ENCODE peak calls at places on chromosomes 16 and 17, in four cellular contexts. One of them, this sample, is unnamed.

GRCh38 chr17:6028294-6028693 is 41.9 kb upstream of the WSCD1 start:
- DNase-seq in GM12878: no peak
- DNase-seq in pulmonary artery endothelial cell: no peak
- DNase-seq in endothelial cell: peak; percentile 33
- DNase-seq in this sample: no peak

GRCh38 chr17:64787921-64788271 is 125.8 kb upstream of the SMURF2 start:
- DNase-seq in pulmonary artery endothelial cell: no peak
- DNase-seq in endothelial cell: no peak
- DNase-seq in GM12878: no peak
- DNase-seq in this sample: no peak

GRCh38 chr16:76913046-76913445 is 277.9 kb upstream of the MON1B start:
- DNase-seq in pulmonary artery endothelial cell: no peak
- DNase-seq in GM12878: no peak
- DNase-seq in endothelial cell: no peak
- DNase-seq in this sample: no peak

GRCh38 chr17:13740692-13741091 is 139.0 kb upstream of the HS3ST3A1 start:
- DNase-seq in pulmonary artery endothelial cell: no peak
- DNase-seq in GM12878: no peak
- DNase-seq in endothelial cell: no peak
- DNase-seq in this sample: no peak

GRCh38 chr16:85018529-85019236 is 7.3 kb upstream of the ZDHHC7 start:
- DNase-seq in endothelial cell: no peak
- DNase-seq in GM12878: no peak
- DNase-seq in pulmonary artery endothelial cell: no peak
- DNase-seq in this sample: no peak

GRCh38 chr17:28545787-28546415 is 6.5 kb downstream of the UNC119 start:
- DNase-seq in GM12878: no peak
- DNase-seq in pulmonary artery endothelial cell: no peak
- DNase-seq in endothelial cell: no peak
- DNase-seq in this sample: no peak

GRCh38 chr17:82750241-82750905 is 1.5 kb upstream of the TBCD start:
- DNase-seq in pulmonary artery endothelial cell: no peak
- DNase-seq in endothelial cell: no peak
- DNase-seq in GM12878: no peak
- DNase-seq in this sample: no peak

GRCh38 chr17:67239597-67239996 is 5.4 kb downstream of the HELZ start:
- DNase-seq in GM12878: no peak
- DNase-seq in pulmonary artery endothelial cell: no peak
- DNase-seq in endothelial cell: no peak
- DNase-seq in this sample: no peak

GRCh38 chr16:88602091-88602490 is 31.9 kb downstream of the ZC3H18 start:
- DNase-seq in endothelial cell: no peak
- DNase-seq in GM12878: no peak
- DNase-seq in pulmonary artery endothelial cell: no peak
- DNase-seq in this sample: no peak

GRCh38 chr16:51404386-51404785 is 253.3 kb upstream of the SALL1 start:
- DNase-seq in pulmonary artery endothelial cell: no peak
- DNase-seq in GM12878: no peak
- DNase-seq in endothelial cell: no peak
- DNase-seq in this sample: no peak

GRCh38 chr16:47849736-47850135 is 306.1 kb downstream of the ABCC12 start:
- DNase-seq in pulmonary artery endothelial cell: no peak
- DNase-seq in GM12878: no peak
- DNase-seq in endothelial cell: no peak
- DNase-seq in this sample: no peak